ENCODE peak calls at places on chromosomes 1 and 21, in five cellular contexts. H, K, C, R and L are unnamed samples.

GRCh38 chr1:40256401-40257084 is 1.5 kb upstream of the ZMPSTE24 start:
- DNase-seq in H (no peak), K (no peak), C (peak), R (no peak), L (no peak)

GRCh38 chr21:34771512-34772028 is 102.8 kb downstream of the CLIC6 start:
- DNase-seq in H (peak), K (no peak), C (no peak), R (peak), L (no peak)

GRCh38 chr1:75796376-75797272 is at the start of gene MSH4:
- DNase-seq in H (no peak), K (no peak), C (peak), R (no peak), L (no peak)

GRCh38 chr1:152392909-152393308 is 21.2 kb downstream of the CRNN start:
- DNase-seq in H (no peak), K (no peak), C (no peak), R (no peak), L (no peak)

GRCh38 chr1:6051423-6051822 is 5.7 kb downstream of the KCNAB2 start:
- DNase-seq in H (no peak), K (no peak), C (no peak), R (no peak), L (no peak)

GRCh38 chr1:24896176-24896575 is 33.9 kb downstream of the RUNX3 start:
- DNase-seq in H (no peak), K (no peak), C (no peak), R (no peak), L (no peak)

GRCh38 chr1:234608720-234609527 is 1.1 kb downstream of the IRF2BP2 start:
- DNase-seq in H (no peak), K (peak), C (peak), R (peak), L (peak)

GRCh38 chr1:116377564-116378529 is 4.8 kb downstream of the ATP1A1 start:
- DNase-seq in H (peak), K (peak), C (peak), R (peak), L (peak)

GRCh38 chr1:221408117-221408516 is 333.8 kb downstream of the DUSP10 start:
- DNase-seq in H (no peak), K (no peak), C (no peak), R (no peak), L (no peak)

GRCh38 chr1:156689035-156689959 is 12.1 kb upstream of the NES start:
- DNase-seq in H (peak), K (peak), C (peak), R (peak), L (peak)

GRCh38 chr1:201172336-201172735 is 18.1 kb upstream of the TMEM9 start:
- DNase-seq in H (peak), K (no peak), C (no peak), R (no peak), L (no peak)

GRCh38 chr1:112849425-112849966 is 106.5 kb downstream of the SLC16A1 start:
- DNase-seq in H (no peak), K (peak), C (peak), R (peak), L (no peak)